ENCODE peak calls at places on chromosomes 11 and 22, in seven cellular contexts. One of them, this sample, is unnamed.

GRCh38 chr22:19984201-19984753 is 32.3 kb downstream of the ARVCF start:
- DNase-seq in fibroblast of lung: peak; percentile 47
- DNase-seq in ovary: no peak
- DNase-seq in uterus: peak; percentile 70
- DNase-seq in lower lobe of right lung: no peak
- DNase-seq in tibial nerve: no peak
- DNase-seq in AG04450: peak; percentile 16
- DNase-seq in this sample: peak; percentile 68

GRCh38 chr22:31055322-31056159 is 25.6 kb upstream of the SMTN start:
- DNase-seq in uterus: peak; percentile 98
- DNase-seq in fibroblast of lung: peak; percentile 99
- DNase-seq in lower lobe of right lung: peak; percentile 92
- DNase-seq in ovary: peak; percentile 89
- DNase-seq in tibial nerve: peak; percentile 77
- DNase-seq in AG04450: peak; percentile 98
- DNase-seq in this sample: peak; percentile 97

GRCh38 chr11:128448981-128449713 is 138.2 kb downstream of the ETS1 start:
- DNase-seq in fibroblast of lung: no peak
- DNase-seq in uterus: no peak
- DNase-seq in tibial nerve: no peak
- DNase-seq in lower lobe of right lung: no peak
- DNase-seq in AG04450: no peak
- DNase-seq in ovary: no peak
- DNase-seq in this sample: no peak

GRCh38 chr11:61866958-61867343 is 24.4 kb downstream of the FADS3 start:
- DNase-seq in tibial nerve: no peak
- DNase-seq in fibroblast of lung: no peak
- DNase-seq in AG04450: no peak
- DNase-seq in lower lobe of right lung: no peak
- DNase-seq in uterus: no peak
- DNase-seq in ovary: no peak
- DNase-seq in this sample: no peak

GRCh38 chr11:118217575-118217974 is 7.2 kb downstream of the JAML start:
- DNase-seq in fibroblast of lung: no peak
- DNase-seq in AG04450: no peak
- DNase-seq in uterus: no peak
- DNase-seq in tibial nerve: no peak
- DNase-seq in ovary: no peak
- DNase-seq in lower lobe of right lung: no peak
- DNase-seq in this sample: no peak

GRCh38 chr11:94271885-94272372 is 32.5 kb upstream of the IZUMO1R start:
- DNase-seq in lower lobe of right lung: no peak
- DNase-seq in AG04450: no peak
- DNase-seq in fibroblast of lung: no peak
- DNase-seq in ovary: no peak
- DNase-seq in tibial nerve: no peak
- DNase-seq in uterus: no peak
- DNase-seq in this sample: no peak

GRCh38 chr11:60912851-60913550 is 957 bp upstream of the TMEM109 start:
- DNase-seq in fibroblast of lung: no peak
- DNase-seq in uterus: no peak
- DNase-seq in ovary: no peak
- DNase-seq in AG04450: no peak
- DNase-seq in tibial nerve: no peak
- DNase-seq in lower lobe of right lung: no peak
- DNase-seq in this sample: no peak

GRCh38 chr11:103714246-103714645 is 322.2 kb upstream of the DDI1 start:
- DNase-seq in ovary: no peak
- DNase-seq in tibial nerve: no peak
- DNase-seq in lower lobe of right lung: no peak
- DNase-seq in AG04450: peak; percentile 18
- DNase-seq in fibroblast of lung: peak; percentile 56
- DNase-seq in uterus: no peak
- DNase-seq in this sample: peak; percentile 92

GRCh38 chr11:36354221-36355003 is 58.3 kb downstream of the PRR5L start:
- DNase-seq in AG04450: peak; percentile 47
- DNase-seq in uterus: no peak
- DNase-seq in fibroblast of lung: no peak
- DNase-seq in lower lobe of right lung: no peak
- DNase-seq in ovary: no peak
- DNase-seq in tibial nerve: no peak
- DNase-seq in this sample: peak; percentile 68

GRCh38 chr11:68266121-68266891 is 5.5 kb downstream of the C11orf24 start:
- DNase-seq in lower lobe of right lung: no peak
- DNase-seq in fibroblast of lung: no peak
- DNase-seq in uterus: no peak
- DNase-seq in ovary: no peak
- DNase-seq in AG04450: no peak
- DNase-seq in tibial nerve: no peak
- DNase-seq in this sample: no peak

GRCh38 chr22:49178246-49179005 is 649.2 kb downstream of the BRD1 start:
- DNase-seq in AG04450: no peak
- DNase-seq in tibial nerve: no peak
- DNase-seq in lower lobe of right lung: peak; percentile 41
- DNase-seq in ovary: no peak
- DNase-seq in uterus: no peak
- DNase-seq in fibroblast of lung: no peak
- DNase-seq in this sample: no peak

GRCh38 chr11:32851251-32851650 is 21.5 kb downstream of the PRRG4 start:
- DNase-seq in uterus: no peak
- DNase-seq in tibial nerve: no peak
- DNase-seq in AG04450: no peak
- DNase-seq in fibroblast of lung: no peak
- DNase-seq in ovary: no peak
- DNase-seq in lower lobe of right lung: no peak
- DNase-seq in this sample: no peak
- H3K4me3 ChIP-seq in uterus: no peak overlapping the region
- H3K4me3 ChIP-seq in tibial nerve: no peak overlapping the region
- H3K4me3 ChIP-seq in AG04450: no peak overlapping the region
- H3K4me3 ChIP-seq in fibroblast of lung: no peak overlapping the region
- H3K4me3 ChIP-seq in ovary: no peak overlapping the region
- H3K4me3 ChIP-seq in lower lobe of right lung: no peak overlapping the region
- H3K4me3 ChIP-seq in this sample: no peak overlapping the region

DNA sequence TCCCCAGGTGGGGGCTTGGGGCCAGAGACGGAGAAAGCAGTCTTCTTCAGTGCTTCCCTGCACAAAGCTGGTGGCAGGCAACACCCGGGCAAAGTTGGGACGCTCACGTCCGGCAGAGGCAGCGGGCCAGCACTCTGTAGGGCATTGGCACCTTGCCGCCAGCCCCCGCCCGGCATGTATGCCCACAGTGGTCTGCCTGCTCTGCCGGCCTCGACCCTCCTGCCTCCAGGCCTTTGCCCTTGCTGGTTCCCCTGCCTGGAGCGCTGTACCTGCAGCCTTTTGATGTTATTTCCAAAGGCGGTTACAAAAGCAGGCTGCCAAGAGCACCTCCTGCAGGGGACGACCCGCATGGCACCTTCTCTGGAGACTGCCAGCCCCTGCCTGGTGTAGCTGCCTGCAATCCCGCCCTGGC is 56.5 kb upstream of the SHISAL1 start:
- DNase-seq in tibial nerve: no peak
- DNase-seq in uterus: no peak
- DNase-seq in lower lobe of right lung: peak; percentile 35
- DNase-seq in AG04450: no peak
- DNase-seq in ovary: no peak
- DNase-seq in fibroblast of lung: no peak
- DNase-seq in this sample: no peak
- TF ChIP-seq CTCF in tibial nerve: no peak
- TF ChIP-seq CTCF in uterus: no peak
- TF ChIP-seq CTCF in lower lobe of right lung: no peak
- TF ChIP-seq CTCF in AG04450: peak; percentile 12
- TF ChIP-seq CTCF in ovary: no peak
- TF ChIP-seq CTCF in fibroblast of lung: peak; percentile 17
- TF ChIP-seq CTCF in this sample: no peak

GRCh38 chr11:3922056-3922455 is 66.6 kb downstream of the STIM1 start:
- DNase-seq in AG04450: no peak
- DNase-seq in fibroblast of lung: no peak
- DNase-seq in tibial nerve: no peak
- DNase-seq in lower lobe of right lung: no peak
- DNase-seq in ovary: no peak
- DNase-seq in uterus: no peak
- DNase-seq in this sample: no peak

GRCh38 chr11:3929232-3929631 is 73.8 kb downstream of the STIM1 start:
- DNase-seq in uterus: no peak
- DNase-seq in tibial nerve: no peak
- DNase-seq in fibroblast of lung: no peak
- DNase-seq in ovary: no peak
- DNase-seq in lower lobe of right lung: no peak
- DNase-seq in AG04450: no peak
- DNase-seq in this sample: no peak

GRCh38 chr11:3926458-3927095 is 71.1 kb downstream of the STIM1 start:
- DNase-seq in lower lobe of right lung: no peak
- DNase-seq in uterus: no peak
- DNase-seq in tibial nerve: no peak
- DNase-seq in ovary: no peak
- DNase-seq in fibroblast of lung: no peak
- DNase-seq in AG04450: no peak
- DNase-seq in this sample: peak; percentile 30

GRCh38 chr11:3927129-3927796 is 71.8 kb downstream of the STIM1 start:
- DNase-seq in AG04450: no peak
- DNase-seq in tibial nerve: no peak
- DNase-seq in lower lobe of right lung: no peak
- DNase-seq in fibroblast of lung: no peak
- DNase-seq in ovary: no peak
- DNase-seq in uterus: no peak
- DNase-seq in this sample: no peak

GRCh38 chr11:3925513-3925912 is 70.0 kb downstream of the STIM1 start:
- DNase-seq in uterus: no peak
- DNase-seq in ovary: no peak
- DNase-seq in AG04450: no peak
- DNase-seq in lower lobe of right lung: no peak
- DNase-seq in tibial nerve: no peak
- DNase-seq in fibroblast of lung: no peak
- DNase-seq in this sample: no peak
- H3K4me3 ChIP-seq in uterus: no peak overlapping the region
- H3K4me3 ChIP-seq in ovary: no peak overlapping the region
- H3K4me3 ChIP-seq in AG04450: no peak overlapping the region
- H3K4me3 ChIP-seq in lower lobe of right lung: no peak overlapping the region
- H3K4me3 ChIP-seq in tibial nerve: no peak overlapping the region
- H3K4me3 ChIP-seq in fibroblast of lung: no peak overlapping the region
- H3K4me3 ChIP-seq in this sample: no peak overlapping the region

DNA sequence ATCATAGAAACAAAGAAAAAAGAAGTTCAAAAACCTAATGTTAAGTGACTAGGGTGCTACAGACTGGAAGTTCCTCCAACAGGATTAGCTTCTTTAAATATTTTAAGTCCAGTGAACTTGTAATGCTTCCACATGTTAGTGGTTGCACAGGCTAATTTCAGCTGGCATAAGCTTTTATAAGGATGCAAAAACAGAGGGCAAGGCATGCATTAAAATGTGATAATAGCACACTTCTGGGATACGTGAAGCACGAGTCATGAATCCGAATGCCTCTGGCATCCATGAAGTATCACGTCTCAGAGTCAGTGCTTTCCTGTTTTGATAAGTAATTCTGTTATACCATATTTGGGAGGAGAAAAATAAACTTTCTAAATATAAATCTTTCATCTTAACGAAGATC is 106.8 kb downstream of the DCDC1 start:
- DNase-seq in uterus: no peak
- DNase-seq in lower lobe of right lung: no peak
- DNase-seq in ovary: no peak
- DNase-seq in tibial nerve: no peak
- DNase-seq in fibroblast of lung: peak; percentile 3
- DNase-seq in AG04450: no peak
- DNase-seq in this sample: peak; percentile 31
- TF ChIP-seq CTCF in uterus: no peak
- TF ChIP-seq CTCF in lower lobe of right lung: no peak
- TF ChIP-seq CTCF in ovary: no peak
- TF ChIP-seq CTCF in tibial nerve: no peak
- TF ChIP-seq CTCF in fibroblast of lung: no peak
- TF ChIP-seq CTCF in AG04450: no peak
- TF ChIP-seq CTCF in this sample: no peak

GRCh38 chr22:44199866-44200265 is 19.1 kb downstream of the PARVG start:
- DNase-seq in ovary: no peak
- DNase-seq in AG04450: no peak
- DNase-seq in tibial nerve: no peak
- DNase-seq in fibroblast of lung: no peak
- DNase-seq in uterus: no peak
- DNase-seq in lower lobe of right lung: no peak
- DNase-seq in this sample: no peak
- H3K4me3 ChIP-seq in ovary: no peak overlapping the region
- H3K4me3 ChIP-seq in AG04450: no peak overlapping the region
- H3K4me3 ChIP-seq in tibial nerve: no peak overlapping the region
- H3K4me3 ChIP-seq in fibroblast of lung: no peak overlapping the region
- H3K4me3 ChIP-seq in uterus: no peak overlapping the region
- H3K4me3 ChIP-seq in lower lobe of right lung: no peak overlapping the region
- H3K4me3 ChIP-seq in this sample: no peak overlapping the region

GRCh38 chr11:1807628-1807995 is 27.2 kb upstream of the SYT8 start:
- DNase-seq in AG04450: no peak
- DNase-seq in fibroblast of lung: no peak
- DNase-seq in ovary: no peak
- DNase-seq in lower lobe of right lung: no peak
- DNase-seq in tibial nerve: no peak
- DNase-seq in uterus: no peak
- DNase-seq in this sample: no peak
- TF ChIP-seq CTCF in AG04450: no peak
- TF ChIP-seq CTCF in fibroblast of lung: peak; percentile 9
- TF ChIP-seq CTCF in ovary: no peak
- TF ChIP-seq CTCF in lower lobe of right lung: no peak
- TF ChIP-seq CTCF in tibial nerve: no peak
- TF ChIP-seq CTCF in uterus: no peak
- TF ChIP-seq CTCF in this sample: no peak

DNA sequence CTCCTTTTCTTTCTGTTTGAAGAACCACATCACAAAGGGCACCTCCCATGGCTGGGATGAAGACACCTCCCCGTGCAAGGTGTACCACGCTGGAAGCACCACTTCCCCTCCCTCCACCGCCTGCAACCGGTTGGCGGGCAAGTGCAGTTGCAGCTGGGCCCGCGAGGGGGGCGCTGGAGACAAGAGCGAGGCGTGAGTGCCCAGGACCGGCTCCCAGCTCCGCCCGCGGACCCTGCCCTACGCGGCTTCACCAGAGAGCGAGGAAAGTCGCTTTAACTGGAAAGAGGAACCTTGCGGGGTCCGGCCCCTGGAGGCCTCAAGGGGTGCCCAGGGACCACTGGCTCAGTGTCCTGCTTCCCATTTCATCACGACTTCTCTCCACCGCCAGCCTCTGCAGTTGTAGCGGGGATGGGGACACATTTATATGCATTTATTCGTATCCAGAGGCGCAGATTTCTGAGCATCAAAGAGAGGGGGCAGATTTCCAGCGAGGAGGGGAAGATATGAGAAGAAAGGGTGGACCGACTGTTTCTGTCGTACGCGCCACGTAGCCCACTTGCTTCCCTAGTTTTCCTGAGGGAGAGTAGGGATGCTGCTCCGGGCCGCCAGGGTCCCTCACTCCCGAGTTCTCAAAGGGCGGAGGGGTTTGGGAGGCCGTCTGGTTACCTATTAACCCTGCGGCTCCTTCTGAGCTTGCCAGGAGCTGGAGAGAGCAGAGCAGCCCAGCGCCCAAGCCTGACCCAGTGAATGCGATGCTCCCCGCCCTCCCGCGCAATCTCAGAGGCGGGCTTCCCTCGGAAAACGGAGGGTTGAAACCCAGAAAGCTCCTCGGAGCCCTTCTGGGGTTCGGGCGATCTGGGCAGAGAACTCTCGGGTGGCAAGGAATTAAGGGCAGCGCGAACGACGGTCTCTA is 3.5 kb downstream of the ESAM start:
- DNase-seq in fibroblast of lung: peak; percentile 61
- DNase-seq in ovary: peak; percentile 40
- DNase-seq in uterus: no peak
- DNase-seq in AG04450: no peak
- DNase-seq in tibial nerve: no peak
- DNase-seq in lower lobe of right lung: peak; percentile 89
- DNase-seq in this sample: peak; percentile 52
- H3K4me3 ChIP-seq in fibroblast of lung: peak overlapping the region; percentile 52
- H3K4me3 ChIP-seq in ovary: peak overlapping the region; percentile 1
- H3K4me3 ChIP-seq in uterus: peak overlapping the region; percentile 12
- H3K4me3 ChIP-seq in AG04450: peak overlapping the region; percentile 46
- H3K4me3 ChIP-seq in tibial nerve: peak overlapping the region; percentile 19
- H3K4me3 ChIP-seq in lower lobe of right lung: peak overlapping the region; percentile 66
- H3K4me3 ChIP-seq in this sample: peak overlapping the region; percentile 56

This sample was measured in fibroblast of the aortic adventitia.